ENCODE peak calls at places on chromosomes 7 and 10, in ten cellular contexts. U, W, P, N, J, X, E, M, Y and S are unnamed samples.

GRCh38 chr10:74949843-74950765 is 123.7 kb downstream of the KAT6B start:
- DNase-seq in J (no peak), M (no peak), W (no peak), Y (no peak), E (no peak), P (no peak), U (no peak), X (no peak), N (no peak), S (no peak)

GRCh38 chr10:1156921-1157614 is 100.9 kb downstream of the WDR37 start:
- DNase-seq in N (no peak), W (no peak), Y (no peak), P (no peak), M (no peak), E (no peak), J (no peak), U (no peak), X (no peak), S (peak)

GRCh38 chr7:101465576-101466196 is 103.0 kb downstream of the COL26A1 start:
- DNase-seq in P (no peak), E (no peak), X (no peak), Y (no peak), N (no peak), W (no peak), U (no peak), J (no peak), M (no peak), S (no peak)

GRCh38 chr7:16817536-16817935 is 12.7 kb upstream of the AGR2 start:
- DNase-seq in U (no peak), M (no peak), W (peak), N (no peak), X (no peak), P (no peak), J (no peak), Y (no peak), E (peak), S (no peak)

GRCh38 chr7:100829150-100829716 is 1.9 kb upstream of the EPHB4 start:
- DNase-seq in W (no peak), N (peak), J (no peak), X (peak), E (no peak), Y (peak), M (peak), U (peak), P (peak), S (no peak)

GRCh38 chr10:50981385-50981784 is 92.9 kb upstream of the PRKG1 start:
- DNase-seq in E (no peak), P (no peak), X (no peak), U (no peak), N (no peak), M (no peak), J (no peak), Y (no peak), W (no peak), S (no peak)

GRCh38 chr10:125823663-125824251 is 411 bp downstream of the BCCIP start:
- DNase-seq in J (no peak), Y (no peak), X (peak), N (peak), P (no peak), M (no peak), W (peak), U (no peak), E (no peak), S (peak)

GRCh38 chr10:117439243-117439912 is 64.1 kb upstream of the PDZD8 start:
- DNase-seq in J (no peak), X (no peak), U (peak), E (peak), P (no peak), M (no peak), W (peak), Y (no peak), N (no peak), S (no peak)

GRCh38 chr10:10477859-10478258 is 539.8 kb upstream of the CELF2 start:
- DNase-seq in Y (no peak), J (no peak), W (no peak), X (no peak), P (no peak), M (no peak), N (no peak), E (no peak), U (no peak), S (no peak)

DNA sequence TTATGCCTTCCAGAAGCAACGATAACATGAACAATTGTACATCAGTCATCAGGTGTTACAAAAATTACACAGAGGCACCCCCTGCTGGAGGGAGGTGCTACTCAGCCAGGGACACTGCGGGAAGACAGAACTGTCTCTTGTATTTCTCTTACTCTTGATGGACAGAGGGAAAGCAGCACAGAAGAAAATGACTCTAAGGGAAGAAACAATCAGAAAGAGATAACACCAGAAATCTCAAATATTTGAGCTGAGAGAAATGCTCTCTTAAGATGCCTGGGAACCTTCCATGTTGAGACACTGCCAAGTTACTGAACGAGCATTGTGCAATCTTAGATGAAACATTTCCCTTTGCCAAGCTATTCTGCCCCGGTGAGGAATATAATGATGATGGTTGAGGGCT is 227.6 kb upstream of the NPSR1 start:
- DNase-seq in N (peak), W (peak), P (peak), Y (peak), X (peak), U (no peak), E (peak), J (no peak), M (no peak), S (peak)
- TF ChIP-seq CTCF in N (peak), W (peak), P (peak), Y (peak), X (no peak), U (no peak), E (peak), J (peak), M (no peak), S (peak)

DNA sequence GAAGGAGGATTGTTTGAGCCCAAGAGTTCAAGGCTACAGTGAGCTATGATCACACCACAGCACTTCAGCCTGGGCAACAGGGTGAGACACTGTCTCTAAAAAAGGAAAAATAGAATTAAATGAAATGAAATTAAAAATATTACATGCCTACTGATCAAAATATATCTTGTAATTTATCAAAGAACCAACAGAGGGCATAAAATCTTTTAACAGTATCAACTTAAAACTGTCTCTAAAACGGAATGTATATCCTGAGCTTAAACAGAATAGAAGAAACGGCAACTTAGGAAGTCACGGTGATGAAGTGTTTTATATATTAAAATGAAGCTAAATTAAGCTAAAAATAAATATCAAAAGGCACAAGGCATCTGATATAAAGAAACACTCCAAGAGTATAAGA is 78.8 kb downstream of the MTPAP start:
- DNase-seq in U (no peak), X (no peak), M (no peak), Y (no peak), P (no peak), E (peak), J (no peak), W (peak), N (no peak), S (no peak)
- TF ChIP-seq CTCF in U (no peak), X (peak), M (no peak), Y (no peak), P (peak), E (peak), J (no peak), W (no peak), N (peak), S (no peak)

GRCh38 chr7:2523461-2523905 is 3.9 kb downstream of the LFNG start:
- DNase-seq in J (no peak), U (no peak), X (no peak), Y (peak), P (peak), N (no peak), M (no peak), E (no peak), W (peak), S (no peak)

GRCh38 chr7:2520808-2521146 is 1.2 kb downstream of the LFNG start:
- DNase-seq in W (peak), J (no peak), Y (no peak), U (no peak), N (no peak), X (no peak), P (no peak), E (peak), M (no peak), S (no peak)

GRCh38 chr7:2521341-2521745 is 1.8 kb downstream of the LFNG start:
- DNase-seq in P (no peak), E (no peak), W (no peak), J (no peak), N (no peak), Y (no peak), M (no peak), X (no peak), U (no peak), S (no peak)

GRCh38 chr7:2522780-2523433 is 3.3 kb downstream of the LFNG start:
- DNase-seq in E (peak), M (no peak), P (peak), X (no peak), N (no peak), J (no peak), Y (no peak), W (peak), U (no peak), S (peak)

GRCh38 chr7:2521952-2522591 is 2.5 kb downstream of the LFNG start:
- DNase-seq in E (peak), N (no peak), X (no peak), J (no peak), Y (no peak), M (no peak), W (peak), P (peak), U (no peak), S (no peak)
- TF ChIP-seq CTCF in E (peak), N (no peak), X (no peak), J (no peak), Y (no peak), M (no peak), W (no peak), P (peak), U (no peak), S (no peak)

GRCh38 chr10:27747096-27747451 is 1.5 kb upstream of the MKX start:
- DNase-seq in E (no peak), U (no peak), M (no peak), J (no peak), W (no peak), N (peak), X (no peak), P (peak), Y (peak), S (peak)
- TF ChIP-seq CTCF in E (no peak), U (no peak), M (no peak), J (no peak), W (no peak), N (no peak), X (no peak), P (peak), Y (no peak), S (no peak)

GRCh38 chr10:26445411-26446031 is 7.4 kb downstream of the APBB1IP start:
- DNase-seq in X (no peak), P (no peak), M (no peak), W (no peak), J (no peak), U (no peak), E (peak), Y (no peak), N (no peak), S (no peak)
- TF ChIP-seq CTCF in X (no peak), P (peak), M (no peak), W (no peak), J (no peak), U (no peak), E (peak), Y (no peak), N (no peak), S (no peak)

GRCh38 chr10:110919349-110919931 is at the start of gene SHOC2:
- DNase-seq in N (peak), U (peak), W (peak), P (peak), J (no peak), X (peak), Y (peak), M (peak), E (no peak), S (peak)
- TF ChIP-seq CTCF in N (peak), U (peak), W (no peak), P (peak), J (peak), X (peak), Y (no peak), M (no peak), E (peak), S (no peak)

GRCh38 chr10:93552780-93553179 is 13.7 kb upstream of the FFAR4 start:
- DNase-seq in J (no peak), Y (no peak), U (no peak), N (no peak), E (no peak), W (no peak), P (peak), X (no peak), M (no peak), S (no peak)

GRCh38 chr10:93550634-93551033 is 15.8 kb upstream of the FFAR4 start:
- DNase-seq in N (no peak), U (no peak), M (no peak), E (no peak), Y (no peak), X (no peak), P (peak), W (no peak), J (no peak), S (no peak)

GRCh38 chr10:93559490-93559889 is 7.0 kb upstream of the FFAR4 start:
- DNase-seq in M (no peak), E (no peak), P (no peak), U (no peak), W (no peak), X (no peak), Y (no peak), N (no peak), J (no peak), S (no peak)

GRCh38 chr10:93553501-93554374 is 12.7 kb upstream of the FFAR4 start:
- DNase-seq in P (peak), N (no peak), U (no peak), W (no peak), M (no peak), X (peak), J (no peak), Y (no peak), E (no peak), S (no peak)

DNA sequence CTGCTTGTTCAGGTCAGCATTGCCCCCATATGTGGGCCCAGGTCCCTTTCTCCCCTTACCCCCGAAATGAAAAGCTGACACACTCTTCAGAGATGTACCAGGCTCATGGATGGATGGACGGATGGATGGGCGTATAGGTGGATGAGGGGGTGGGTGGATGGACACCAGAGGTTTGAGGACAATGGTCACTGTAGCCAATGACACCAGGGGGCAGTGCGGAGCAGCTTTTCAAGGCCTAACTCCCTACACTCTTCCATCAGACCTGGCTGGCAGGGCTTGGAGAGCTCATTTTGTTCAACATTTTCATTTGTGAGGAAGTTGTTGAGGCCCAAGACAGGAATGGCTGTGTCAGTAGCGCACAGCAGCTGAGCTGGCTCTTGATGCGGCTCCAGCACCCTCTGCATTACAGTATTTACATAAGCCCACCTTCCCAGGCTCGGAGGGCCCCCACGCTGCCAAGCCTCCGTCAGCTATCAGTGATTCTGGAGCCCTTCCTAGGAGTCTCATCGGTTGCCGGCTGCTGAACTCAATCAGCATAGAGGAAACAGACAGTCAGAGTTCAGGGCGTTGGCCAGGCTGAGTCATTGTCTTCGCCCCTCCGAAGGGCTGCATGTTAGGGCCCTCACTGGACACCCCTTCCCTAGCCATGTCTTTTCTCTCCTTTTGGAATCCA is 11.6 kb upstream of the FFAR4 start:
- DNase-seq in E (peak), N (peak), W (peak), P (peak), X (peak), J (peak), Y (peak), U (peak), M (no peak), S (peak)
- TF ChIP-seq CTCF in E (peak), N (peak), W (peak), P (peak), X (peak), J (peak), Y (peak), U (peak), M (no peak), S (peak)

DNA sequence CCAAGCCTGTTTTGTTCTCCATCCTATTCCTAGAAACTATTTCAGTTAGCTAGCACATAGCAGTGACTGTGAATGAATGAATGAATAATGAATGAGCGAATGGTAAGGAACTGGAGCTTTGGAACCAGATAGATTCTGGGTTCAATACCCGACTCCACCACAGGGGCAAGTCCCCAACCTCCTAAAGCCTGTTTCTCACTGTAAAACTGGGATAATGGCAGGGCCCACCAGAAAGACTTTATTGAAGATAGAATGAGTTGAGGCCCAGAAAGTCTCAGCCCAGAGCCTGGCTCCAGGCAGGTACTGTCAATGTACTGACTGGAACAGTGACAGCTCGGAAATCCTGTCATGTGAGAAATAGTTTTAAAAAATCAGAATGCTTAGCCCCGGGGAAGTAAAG is 1.1 kb upstream of the CDH23 start:
- DNase-seq in J (no peak), X (no peak), U (no peak), P (peak), W (no peak), M (no peak), E (no peak), N (no peak), Y (no peak), S (no peak)
- TF ChIP-seq CTCF in J (no peak), X (peak), U (no peak), P (no peak), W (peak), M (no peak), E (no peak), N (no peak), Y (no peak), S (no peak)